ENCODE peak calls at places on chromosome 7, in nine cellular contexts. F, O, V, B, X, C, E, P and M are unnamed samples.

GRCh38 chr7:67462781-67463191 is 466.2 kb downstream of the TYW1 start:
- DNase-seq in P (no peak), V (peak), X (no peak), F (no peak), B (no peak), O (peak), C (no peak), E (no peak), M (no peak)

GRCh38 chr7:23431596-23432284 is 38.6 kb downstream of the IGF2BP3 start:
- DNase-seq in O (no peak), E (no peak), F (no peak), V (no peak), C (peak), B (peak), X (no peak), P (no peak), M (no peak)

GRCh38 chr7:151699147-151699546 is 177.8 kb downstream of the PRKAG2 start:
- DNase-seq in O (no peak), E (no peak), F (peak), C (no peak), P (no peak), B (no peak), V (no peak), X (no peak), M (no peak)

GRCh38 chr7:3106353-3106752 is 62.7 kb upstream of the CARD11 start:
- DNase-seq in V (no peak), B (no peak), E (peak), O (no peak), X (no peak), F (no peak), C (no peak), P (no peak), M (no peak)

GRCh38 chr7:139692723-139693122 is 85.1 kb downstream of the HIPK2 start:
- DNase-seq in B (no peak), C (no peak), X (no peak), V (no peak), F (no peak), E (no peak), O (no peak), P (no peak), M (peak)

GRCh38 chr7:2231992-2232765 is 566 bp downstream of the MAD1L1 start:
- DNase-seq in V (peak), F (peak), E (no peak), P (peak), B (peak), O (peak), X (no peak), C (peak), M (peak)

GRCh38 chr7:93025389-93025788 is 92.4 kb downstream of the SAMD9 start:
- DNase-seq in P (no peak), C (no peak), X (no peak), O (no peak), E (no peak), B (no peak), F (no peak), V (no peak), M (no peak)

GRCh38 chr7:82442492-82443043 is 1.0 kb downstream of the CACNA2D1 start:
- DNase-seq in F (no peak), E (no peak), P (no peak), V (peak), B (no peak), O (peak), X (no peak), C (peak), M (peak)

GRCh38 chr7:33719059-33719581 is 186.2 kb upstream of the BMPER start:
- DNase-seq in X (no peak), V (no peak), F (peak), P (no peak), C (no peak), O (no peak), B (no peak), E (no peak), M (no peak)

GRCh38 chr7:96901822-96902412 is 103.4 kb upstream of the DLX6 start:
- DNase-seq in B (no peak), X (no peak), E (peak), V (no peak), P (no peak), C (no peak), O (no peak), F (no peak), M (no peak)

GRCh38 chr7:135709508-135709907 is 18.5 kb downstream of the SLC13A4 start:
- DNase-seq in E (no peak), B (no peak), O (no peak), V (no peak), P (no peak), C (no peak), X (no peak), F (no peak), M (no peak)

GRCh38 chr7:151539055-151539714 is 19.5 kb upstream of the RHEB start:
- DNase-seq in P (no peak), X (no peak), V (peak), O (peak), C (peak), B (no peak), F (no peak), E (no peak), M (peak)

DNA sequence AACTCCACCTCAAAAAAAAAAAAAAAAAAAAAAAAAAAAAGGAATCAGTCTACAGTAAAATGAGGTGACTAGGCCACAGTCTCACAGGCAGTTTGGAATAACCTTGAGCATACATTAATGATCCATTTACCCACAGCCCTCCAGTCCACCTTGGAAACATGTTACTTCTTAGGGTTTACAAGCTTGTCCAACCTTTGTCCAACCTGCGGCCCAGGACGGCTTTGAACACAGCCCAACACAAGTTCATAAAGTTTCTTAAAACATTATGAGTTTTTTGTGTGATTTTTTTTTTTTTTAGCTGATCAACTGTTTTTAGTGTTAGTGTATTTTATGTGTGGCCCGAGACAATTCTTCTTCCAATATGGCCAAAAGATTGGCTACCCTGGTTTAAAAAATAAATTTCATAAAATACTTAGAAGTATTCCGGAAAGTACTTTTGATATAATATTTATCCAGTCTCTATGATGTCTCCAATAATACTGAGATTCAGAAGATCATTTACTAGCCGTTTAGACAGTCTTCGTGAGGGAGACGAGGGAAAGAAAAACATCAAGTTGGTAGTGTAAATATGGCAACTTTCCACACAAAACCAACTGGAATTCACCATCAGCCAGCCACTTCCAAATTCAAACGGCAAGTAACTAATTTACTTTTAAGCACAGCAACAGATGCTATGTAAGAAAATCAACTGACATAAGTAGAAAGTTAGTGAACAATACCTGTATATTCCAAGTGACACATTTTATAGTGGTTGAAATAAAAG is 9.9 kb downstream of the BAZ1B start:
- DNase-seq in O (no peak), B (no peak), V (no peak), X (no peak), E (no peak), F (no peak), C (no peak), P (no peak), M (no peak)
- TF ChIP-seq EZH2phosphoT487 in O (no peak), B (no peak), V (no peak), X (no peak), E (no peak), F (no peak), C (no peak), P (no peak), M (no peak)

GRCh38 chr7:75716992-75717626 is 21.6 kb downstream of the HIP1 start:
- DNase-seq in P (no peak), C (no peak), F (peak), X (peak), O (no peak), V (no peak), B (no peak), E (peak), M (no peak)
- TF ChIP-seq EZH2phosphoT487 in P (no peak), C (no peak), F (no peak), X (no peak), O (no peak), V (no peak), B (no peak), E (no peak), M (no peak)

GRCh38 chr7:154777023-154777422 is 225.9 kb downstream of the PAXIP1 start:
- DNase-seq in P (no peak), B (no peak), X (peak), F (peak), E (no peak), V (peak), O (peak), C (no peak), M (peak)
- TF ChIP-seq EZH2phosphoT487 in P (no peak), B (no peak), X (no peak), F (no peak), E (no peak), V (no peak), O (no peak), C (no peak), M (no peak)

DNA sequence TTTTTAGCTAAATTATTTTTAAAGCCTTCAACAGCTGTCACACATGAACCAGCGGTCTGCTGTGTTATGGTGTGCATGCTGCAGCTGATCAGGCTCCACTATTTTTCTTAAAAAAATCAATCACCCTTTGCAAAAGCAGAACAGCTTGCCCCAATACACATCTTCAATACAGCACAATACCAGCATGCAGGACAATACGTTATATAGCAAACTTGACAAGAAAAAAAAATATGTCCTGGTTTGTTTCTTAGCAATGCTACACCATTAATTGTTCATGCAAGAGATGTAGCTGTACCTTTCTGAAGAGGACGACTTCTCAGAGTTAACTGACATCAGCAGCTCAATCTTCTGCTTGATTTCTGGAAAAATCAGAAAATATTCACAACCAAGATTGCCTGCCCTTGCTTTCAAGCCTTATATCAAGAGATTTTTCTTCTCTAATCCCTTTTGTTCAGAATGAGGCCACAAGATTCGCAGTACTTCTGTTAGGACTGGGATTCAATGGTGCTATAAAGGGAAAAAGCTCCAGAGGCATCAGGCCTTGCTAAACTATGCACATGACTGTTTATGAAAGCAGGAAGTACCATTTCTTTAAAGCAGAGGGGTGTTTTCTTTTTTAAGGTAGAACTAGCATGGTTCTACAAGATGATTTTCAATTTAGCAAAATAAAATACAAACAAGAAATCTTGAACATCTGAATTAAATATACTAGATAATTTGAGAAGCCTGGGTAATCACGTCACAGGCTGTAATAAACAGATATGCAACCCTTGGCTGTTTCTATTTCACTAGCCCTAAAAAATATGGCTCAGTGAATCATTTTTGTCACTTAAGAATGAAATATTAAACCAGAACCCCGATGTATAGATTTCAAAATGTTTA is 120.0 kb downstream of the SRPK2 start:
- DNase-seq in E (peak), B (peak), O (peak), X (no peak), C (no peak), P (peak), V (peak), F (peak), M (no peak)
- TF ChIP-seq EZH2phosphoT487 in E (no peak), B (no peak), O (no peak), X (no peak), C (no peak), P (no peak), V (no peak), F (no peak), M (no peak)

DNA sequence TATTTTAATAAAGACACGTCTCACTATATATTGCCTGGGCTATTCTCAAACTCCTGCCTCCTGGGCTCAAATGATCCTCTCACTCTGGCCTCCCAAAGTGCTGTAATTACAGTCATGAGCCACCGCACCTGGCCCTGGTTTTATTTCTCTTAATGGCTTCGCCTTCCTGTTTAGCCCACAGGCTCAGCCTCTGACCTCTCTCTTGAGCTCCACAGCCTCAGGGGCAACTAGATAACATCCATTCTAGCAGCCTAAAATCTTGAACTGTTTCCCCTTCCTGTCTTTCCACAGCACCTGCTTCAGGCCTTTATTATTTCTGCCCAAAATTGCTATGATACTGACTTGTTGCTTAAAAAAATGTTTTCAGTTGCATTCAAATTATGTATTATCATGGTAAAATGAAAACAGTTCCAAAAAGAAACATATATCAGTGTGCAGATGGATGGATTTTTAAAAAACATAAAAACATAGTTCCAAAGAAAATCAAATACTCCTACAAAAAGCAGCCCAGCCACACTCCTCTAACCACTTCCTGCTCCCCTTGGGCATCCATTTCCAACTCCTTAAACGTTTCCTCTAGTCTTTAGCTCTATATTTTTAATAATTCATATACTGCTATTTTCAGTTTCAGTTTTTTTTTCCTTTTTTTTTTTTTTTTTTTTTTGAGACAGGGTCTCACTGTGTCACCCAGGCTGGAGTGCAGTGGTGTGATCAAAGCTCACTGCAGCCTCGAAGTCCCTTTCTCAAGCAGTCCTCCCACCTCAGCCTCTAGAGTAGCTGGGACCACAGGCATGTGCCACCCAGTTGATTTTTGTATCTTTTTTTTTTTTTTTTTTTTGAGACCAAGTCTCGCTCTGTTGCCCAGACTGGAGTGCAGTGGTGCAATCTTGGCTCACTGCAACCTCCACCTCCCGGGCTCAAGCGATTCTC is 5.1 kb upstream of the BAZ1B start:
- DNase-seq in E (no peak), X (no peak), O (no peak), V (peak), B (peak), P (peak), C (peak), F (no peak), M (peak)
- TF ChIP-seq EZH2phosphoT487 in E (no peak), X (no peak), O (no peak), V (no peak), B (no peak), P (no peak), C (no peak), F (no peak), M (no peak)

GRCh38 chr7:101940151-101940550 is 122.7 kb downstream of the CUX1 start:
- DNase-seq in X (no peak), O (no peak), F (no peak), E (no peak), B (no peak), P (no peak), C (no peak), V (no peak), M (no peak)

GRCh38 chr7:101939136-101939695 is 121.8 kb downstream of the CUX1 start:
- DNase-seq in C (no peak), O (no peak), V (no peak), E (no peak), X (no peak), B (peak), F (no peak), P (peak), M (no peak)

GRCh38 chr7:101941481-101942383 is 124.3 kb downstream of the CUX1 start:
- DNase-seq in X (peak), F (peak), V (no peak), B (no peak), E (peak), O (peak), C (no peak), P (peak), M (no peak)

GRCh38 chr7:101942603-101943210 is 125.3 kb downstream of the CUX1 start:
- DNase-seq in E (peak), X (no peak), F (no peak), O (no peak), V (no peak), B (no peak), P (no peak), C (no peak), M (no peak)

DNA sequence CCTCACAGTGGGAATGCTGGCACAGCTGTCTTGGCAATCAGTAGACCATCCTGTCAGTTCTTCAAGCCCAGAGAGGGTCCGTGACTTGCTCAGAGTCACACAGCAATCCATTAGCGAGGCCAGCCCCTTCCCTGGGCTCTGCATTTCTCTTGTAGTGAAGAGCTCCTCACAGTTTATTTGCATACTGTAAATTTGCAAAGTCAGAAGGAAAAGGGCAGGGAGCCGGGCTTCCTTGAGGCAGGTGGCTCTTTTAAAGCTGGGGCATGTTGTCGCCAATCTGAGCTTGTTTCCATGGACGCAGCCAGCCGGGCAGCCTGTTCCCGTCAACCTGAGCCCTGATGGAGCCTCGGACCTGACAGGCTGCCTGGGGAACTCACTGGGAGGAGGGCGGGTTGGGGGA is 123.4 kb downstream of the CUX1 start:
- DNase-seq in E (no peak), X (no peak), V (no peak), P (no peak), B (peak), O (peak), C (peak), F (no peak), M (peak)
- TF ChIP-seq EZH2phosphoT487 in E (no peak), X (no peak), V (no peak), P (no peak), B (no peak), O (no peak), C (no peak), F (no peak), M (no peak)

GRCh38 chr7:27955011-27955410 is 215.0 kb downstream of the TAX1BP1 start:
- DNase-seq in P (no peak), X (no peak), C (no peak), F (no peak), V (no peak), B (no peak), O (no peak), E (no peak), M (no peak)
- TF ChIP-seq EZH2phosphoT487 in P (no peak), X (no peak), C (no peak), F (no peak), V (no peak), B (no peak), O (no peak), E (no peak), M (no peak)

GRCh38 chr7:66100408-66101050 is 14.1 kb upstream of the CRCP start:
- DNase-seq in P (no peak), B (no peak), X (no peak), C (no peak), V (no peak), F (peak), E (no peak), O (no peak), M (no peak)

GRCh38 chr7:66095010-66095409 is 19.4 kb downstream of the ASL start:
- DNase-seq in F (no peak), X (no peak), B (no peak), E (no peak), V (no peak), O (no peak), C (no peak), P (no peak), M (no peak)

GRCh38 chr7:66099551-66100407 is 14.9 kb upstream of the CRCP start:
- DNase-seq in E (peak), V (no peak), B (peak), O (peak), X (peak), F (peak), C (peak), P (peak), M (peak)

GRCh38 chr7:66099232-66099550 is 15.5 kb upstream of the CRCP start:
- DNase-seq in F (no peak), E (no peak), P (no peak), O (no peak), V (no peak), C (no peak), B (no peak), X (no peak), M (no peak)
- TF ChIP-seq EZH2phosphoT487 in F (no peak), E (no peak), P (no peak), O (no peak), V (no peak), C (no peak), B (no peak), X (no peak), M (no peak)

GRCh38 chr7:83946801-83947200 is 247.8 kb downstream of the SEMA3A start:
- DNase-seq in B (no peak), V (no peak), P (no peak), C (no peak), F (no peak), O (no peak), E (no peak), X (no peak), M (no peak)

GRCh38 chr7:83941300-83941699 is 253.3 kb downstream of the SEMA3A start:
- DNase-seq in X (no peak), F (no peak), C (no peak), V (no peak), O (no peak), P (no peak), B (no peak), E (peak), M (no peak)

GRCh38 chr7:83947260-83947659 is 247.3 kb downstream of the SEMA3A start:
- DNase-seq in P (no peak), E (peak), F (peak), X (peak), V (peak), B (peak), O (peak), C (peak), M (peak)
- TF ChIP-seq EZH2phosphoT487 in P (no peak), E (no peak), F (no peak), X (no peak), V (no peak), B (no peak), O (no peak), C (no peak), M (no peak)

GRCh38 chr7:54833021-54833467 is 74.0 kb upstream of the SEC61G start:
- DNase-seq in P (no peak), C (no peak), B (no peak), E (no peak), V (no peak), X (no peak), O (no peak), F (peak), M (peak)
- TF ChIP-seq EZH2phosphoT487 in P (no peak), C (no peak), B (no peak), E (no peak), V (no peak), X (no peak), O (no peak), F (no peak), M (no peak)